ENCODE peak calls at places on chromosomes 12 and 14, in ten cellular contexts. One of them, this sample, is unnamed.

GRCh38 chr12:38159591-38160317 is 156.8 kb upstream of the ALG10B start:
- DNase-seq in stomach: no peak
- DNase-seq in effector memory CD4-positive, alpha-beta T cell: no peak
- DNase-seq in prostate gland: no peak
- DNase-seq in K562: no peak
- DNase-seq in endodermal cell: no peak
- DNase-seq in kidney: peak; percentile 73
- DNase-seq in naive thymus-derived CD4-positive, alpha-beta T cell: no peak
- DNase-seq in osteoblast: no peak
- DNase-seq in breast epithelium: no peak
- DNase-seq in this sample: peak; percentile 7

GRCh38 chr14:65302571-65303184 is 109.9 kb upstream of the FUT8 start:
- DNase-seq in K562: no peak
- DNase-seq in osteoblast: no peak
- DNase-seq in kidney: no peak
- DNase-seq in breast epithelium: no peak
- DNase-seq in effector memory CD4-positive, alpha-beta T cell: no peak
- DNase-seq in prostate gland: no peak
- DNase-seq in naive thymus-derived CD4-positive, alpha-beta T cell: no peak
- DNase-seq in stomach: peak; percentile 60
- DNase-seq in endodermal cell: no peak
- DNase-seq in this sample: no peak

GRCh38 chr14:54881761-54882401 is 20.7 kb downstream of the GCH1 start:
- DNase-seq in kidney: no peak
- DNase-seq in breast epithelium: no peak
- DNase-seq in stomach: no peak
- DNase-seq in effector memory CD4-positive, alpha-beta T cell: no peak
- DNase-seq in prostate gland: no peak
- DNase-seq in endodermal cell: no peak
- DNase-seq in K562: no peak
- DNase-seq in naive thymus-derived CD4-positive, alpha-beta T cell: peak; percentile 26
- DNase-seq in osteoblast: peak; percentile 84
- DNase-seq in this sample: no peak

GRCh38 chr12:53212931-53213330 is 5.9 kb upstream of the ITGB7 start:
- DNase-seq in osteoblast: peak; percentile 86
- DNase-seq in prostate gland: no peak
- DNase-seq in naive thymus-derived CD4-positive, alpha-beta T cell: no peak
- DNase-seq in breast epithelium: no peak
- DNase-seq in endodermal cell: no peak
- DNase-seq in effector memory CD4-positive, alpha-beta T cell: no peak
- DNase-seq in kidney: peak; percentile 64
- DNase-seq in stomach: no peak
- DNase-seq in K562: no peak
- DNase-seq in this sample: no peak

GRCh38 chr12:25495336-25496097 is 57.6 kb downstream of the LMNTD1 start:
- DNase-seq in breast epithelium: no peak
- DNase-seq in K562: no peak
- DNase-seq in stomach: no peak
- DNase-seq in endodermal cell: peak; percentile 58
- DNase-seq in naive thymus-derived CD4-positive, alpha-beta T cell: no peak
- DNase-seq in effector memory CD4-positive, alpha-beta T cell: no peak
- DNase-seq in kidney: no peak
- DNase-seq in osteoblast: peak; percentile 79
- DNase-seq in prostate gland: no peak
- DNase-seq in this sample: no peak

GRCh38 chr12:65335021-65335714 is 56.7 kb downstream of the MSRB3 start:
- DNase-seq in prostate gland: no peak
- DNase-seq in endodermal cell: no peak
- DNase-seq in stomach: no peak
- DNase-seq in osteoblast: peak; percentile 65
- DNase-seq in kidney: no peak
- DNase-seq in K562: no peak
- DNase-seq in naive thymus-derived CD4-positive, alpha-beta T cell: no peak
- DNase-seq in breast epithelium: no peak
- DNase-seq in effector memory CD4-positive, alpha-beta T cell: no peak
- DNase-seq in this sample: no peak

GRCh38 chr12:122501489-122501989 is 807 bp upstream of the ZCCHC8 start:
- DNase-seq in K562: no peak
- DNase-seq in stomach: no peak
- DNase-seq in effector memory CD4-positive, alpha-beta T cell: no peak
- DNase-seq in osteoblast: no peak
- DNase-seq in endodermal cell: peak; percentile 52
- DNase-seq in prostate gland: no peak
- DNase-seq in kidney: no peak
- DNase-seq in breast epithelium: no peak
- DNase-seq in naive thymus-derived CD4-positive, alpha-beta T cell: no peak
- DNase-seq in this sample: no peak

GRCh38 chr14:51242545-51243490 is 2.8 kb downstream of the TMX1 start:
- DNase-seq in K562: no peak
- DNase-seq in osteoblast: no peak
- DNase-seq in endodermal cell: peak; percentile 74
- DNase-seq in prostate gland: no peak
- DNase-seq in effector memory CD4-positive, alpha-beta T cell: no peak
- DNase-seq in breast epithelium: no peak
- DNase-seq in naive thymus-derived CD4-positive, alpha-beta T cell: no peak
- DNase-seq in stomach: no peak
- DNase-seq in kidney: no peak
- DNase-seq in this sample: no peak

GRCh38 chr12:93344876-93345275 is 32.8 kb upstream of the NUDT4 start:
- DNase-seq in naive thymus-derived CD4-positive, alpha-beta T cell: no peak
- DNase-seq in K562: no peak
- DNase-seq in effector memory CD4-positive, alpha-beta T cell: no peak
- DNase-seq in stomach: no peak
- DNase-seq in kidney: no peak
- DNase-seq in osteoblast: no peak
- DNase-seq in endodermal cell: no peak
- DNase-seq in breast epithelium: no peak
- DNase-seq in prostate gland: no peak
- DNase-seq in this sample: no peak

GRCh38 chr14:97162621-97163020 is 365.4 kb downstream of the VRK1 start:
- DNase-seq in kidney: no peak
- DNase-seq in prostate gland: no peak
- DNase-seq in stomach: no peak
- DNase-seq in K562: no peak
- DNase-seq in naive thymus-derived CD4-positive, alpha-beta T cell: no peak
- DNase-seq in endodermal cell: no peak
- DNase-seq in breast epithelium: no peak
- DNase-seq in effector memory CD4-positive, alpha-beta T cell: no peak
- DNase-seq in osteoblast: no peak
- DNase-seq in this sample: no peak

GRCh38 chr14:78637903-78638302 is 467.7 kb downstream of the NRXN3 start:
- DNase-seq in stomach: no peak
- DNase-seq in kidney: no peak
- DNase-seq in K562: no peak
- DNase-seq in naive thymus-derived CD4-positive, alpha-beta T cell: no peak
- DNase-seq in prostate gland: no peak
- DNase-seq in effector memory CD4-positive, alpha-beta T cell: no peak
- DNase-seq in endodermal cell: no peak
- DNase-seq in osteoblast: no peak
- DNase-seq in breast epithelium: no peak
- DNase-seq in this sample: no peak

GRCh38 chr14:91303091-91303923 is 58.8 kb upstream of the GPR68 start:
- DNase-seq in naive thymus-derived CD4-positive, alpha-beta T cell: no peak
- DNase-seq in endodermal cell: peak; percentile 100
- DNase-seq in K562: peak; percentile 96
- DNase-seq in stomach: no peak
- DNase-seq in prostate gland: no peak
- DNase-seq in kidney: no peak
- DNase-seq in osteoblast: peak; percentile 84
- DNase-seq in effector memory CD4-positive, alpha-beta T cell: no peak
- DNase-seq in breast epithelium: no peak
- DNase-seq in this sample: no peak

GRCh38 chr12:1375323-1375722 is 219.1 kb downstream of the FBXL14 start:
- DNase-seq in K562: no peak
- DNase-seq in effector memory CD4-positive, alpha-beta T cell: no peak
- DNase-seq in endodermal cell: no peak
- DNase-seq in naive thymus-derived CD4-positive, alpha-beta T cell: no peak
- DNase-seq in breast epithelium: no peak
- DNase-seq in osteoblast: no peak
- DNase-seq in stomach: no peak
- DNase-seq in kidney: no peak
- DNase-seq in prostate gland: no peak
- DNase-seq in this sample: no peak

GRCh38 chr12:3115078-3115477 is 37.9 kb downstream of the TSPAN9 start:
- DNase-seq in endodermal cell: no peak
- DNase-seq in effector memory CD4-positive, alpha-beta T cell: no peak
- DNase-seq in K562: no peak
- DNase-seq in osteoblast: no peak
- DNase-seq in prostate gland: no peak
- DNase-seq in naive thymus-derived CD4-positive, alpha-beta T cell: no peak
- DNase-seq in kidney: no peak
- DNase-seq in breast epithelium: no peak
- DNase-seq in stomach: no peak
- DNase-seq in this sample: no peak

GRCh38 chr12:51351913-51352532 is 5.5 kb upstream of the CELA1 start:
- DNase-seq in kidney: no peak
- DNase-seq in breast epithelium: no peak
- DNase-seq in naive thymus-derived CD4-positive, alpha-beta T cell: peak; percentile 25
- DNase-seq in osteoblast: peak; percentile 80
- DNase-seq in stomach: no peak
- DNase-seq in K562: peak; percentile 64
- DNase-seq in endodermal cell: peak; percentile 97
- DNase-seq in prostate gland: no peak
- DNase-seq in effector memory CD4-positive, alpha-beta T cell: peak; percentile 5
- DNase-seq in this sample: no peak

GRCh38 chr14:95386536-95386935 is 66.8 kb upstream of the CLMN start:
- DNase-seq in stomach: no peak
- DNase-seq in naive thymus-derived CD4-positive, alpha-beta T cell: no peak
- DNase-seq in effector memory CD4-positive, alpha-beta T cell: no peak
- DNase-seq in endodermal cell: peak; percentile 41
- DNase-seq in kidney: no peak
- DNase-seq in K562: no peak
- DNase-seq in breast epithelium: no peak
- DNase-seq in osteoblast: no peak
- DNase-seq in prostate gland: no peak
- DNase-seq in this sample: no peak

GRCh38 chr12:779745-780734 is 27.7 kb downstream of the WNK1 start:
- DNase-seq in breast epithelium: no peak
- DNase-seq in stomach: no peak
- DNase-seq in effector memory CD4-positive, alpha-beta T cell: no peak
- DNase-seq in endodermal cell: no peak
- DNase-seq in osteoblast: peak; percentile 68
- DNase-seq in prostate gland: no peak
- DNase-seq in K562: no peak
- DNase-seq in kidney: no peak
- DNase-seq in naive thymus-derived CD4-positive, alpha-beta T cell: no peak
- DNase-seq in this sample: no peak

GRCh38 chr14:102280376-102280962 is 24.5 kb downstream of the MOK start:
- DNase-seq in stomach: no peak
- DNase-seq in breast epithelium: no peak
- DNase-seq in effector memory CD4-positive, alpha-beta T cell: no peak
- DNase-seq in kidney: no peak
- DNase-seq in endodermal cell: no peak
- DNase-seq in K562: no peak
- DNase-seq in osteoblast: peak; percentile 94
- DNase-seq in prostate gland: no peak
- DNase-seq in naive thymus-derived CD4-positive, alpha-beta T cell: no peak
- DNase-seq in this sample: no peak

GRCh38 chr14:105475916-105476845 is 1.6 kb downstream of the CRIP2 start:
- DNase-seq in osteoblast: peak; percentile 99
- DNase-seq in stomach: peak; percentile 73
- DNase-seq in endodermal cell: peak; percentile 79
- DNase-seq in breast epithelium: no peak
- DNase-seq in K562: no peak
- DNase-seq in prostate gland: no peak
- DNase-seq in effector memory CD4-positive, alpha-beta T cell: no peak
- DNase-seq in kidney: peak; percentile 92
- DNase-seq in naive thymus-derived CD4-positive, alpha-beta T cell: no peak
- DNase-seq in this sample: peak; percentile 69

GRCh38 chr14:25049559-25050493 is at the start of gene STXBP6:
- DNase-seq in stomach: peak; percentile 77
- DNase-seq in prostate gland: peak; percentile 77
- DNase-seq in breast epithelium: no peak
- DNase-seq in naive thymus-derived CD4-positive, alpha-beta T cell: no peak
- DNase-seq in osteoblast: peak; percentile 93
- DNase-seq in K562: no peak
- DNase-seq in effector memory CD4-positive, alpha-beta T cell: no peak
- DNase-seq in endodermal cell: peak; percentile 87
- DNase-seq in kidney: peak; percentile 81
- DNase-seq in this sample: peak; percentile 83
- H3K27ac ChIP-seq in stomach: peak within 1 kb of the TSS; percentile 82
- H3K27ac ChIP-seq in prostate gland: peak within 1 kb of the TSS; percentile 60
- H3K27ac ChIP-seq in breast epithelium: peak within 1 kb of the TSS; percentile 30
- H3K27ac ChIP-seq in naive thymus-derived CD4-positive, alpha-beta T cell: no peak within 1 kb of the TSS
- H3K27ac ChIP-seq in osteoblast: no peak within 1 kb of the TSS
- H3K27ac ChIP-seq in K562: no peak within 1 kb of the TSS
- H3K27ac ChIP-seq in effector memory CD4-positive, alpha-beta T cell: no peak within 1 kb of the TSS
- H3K27ac ChIP-seq in endodermal cell: no peak within 1 kb of the TSS
- H3K27ac ChIP-seq in kidney: peak within 1 kb of the TSS; percentile 23
- H3K27ac ChIP-seq in this sample: peak within 1 kb of the TSS; percentile 94

DNA sequence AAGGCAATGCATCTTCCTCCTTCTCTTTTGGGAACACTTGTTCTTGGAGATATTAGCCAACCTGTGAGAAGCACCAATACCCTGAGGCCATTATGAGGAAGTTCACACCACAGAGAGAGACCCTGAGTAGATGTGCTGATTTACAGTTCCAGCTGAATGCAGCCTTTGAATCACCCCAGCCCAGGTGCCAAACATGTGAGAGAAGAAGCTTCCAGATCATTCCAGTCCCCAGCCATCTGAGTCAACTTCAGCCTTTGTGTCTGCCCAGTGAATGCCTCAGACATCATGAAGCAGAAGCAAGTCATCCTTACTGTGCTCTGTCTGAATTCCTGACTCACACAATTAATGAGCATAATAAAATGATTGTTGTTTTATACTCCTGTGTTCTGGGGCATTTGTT is 25.1 kb downstream of the C12orf42 start:
- DNase-seq in prostate gland: no peak
- DNase-seq in kidney: no peak
- DNase-seq in breast epithelium: no peak
- DNase-seq in effector memory CD4-positive, alpha-beta T cell: no peak
- DNase-seq in stomach: no peak
- DNase-seq in naive thymus-derived CD4-positive, alpha-beta T cell: no peak
- DNase-seq in K562: no peak
- DNase-seq in endodermal cell: no peak
- DNase-seq in osteoblast: no peak
- DNase-seq in this sample: no peak
- H3K27ac ChIP-seq in prostate gland: no peak overlapping the region
- H3K27ac ChIP-seq in kidney: no peak overlapping the region
- H3K27ac ChIP-seq in breast epithelium: no peak overlapping the region
- H3K27ac ChIP-seq in effector memory CD4-positive, alpha-beta T cell: no peak overlapping the region
- H3K27ac ChIP-seq in stomach: no peak overlapping the region
- H3K27ac ChIP-seq in naive thymus-derived CD4-positive, alpha-beta T cell: no peak overlapping the region
- H3K27ac ChIP-seq in K562: no peak overlapping the region
- H3K27ac ChIP-seq in endodermal cell: no peak overlapping the region
- H3K27ac ChIP-seq in osteoblast: no peak overlapping the region
- H3K27ac ChIP-seq in this sample: no peak overlapping the region

GRCh38 chr12:118053071-118053985 is 7.7 kb downstream of the WSB2 start:
- DNase-seq in effector memory CD4-positive, alpha-beta T cell: peak; percentile 10
- DNase-seq in prostate gland: no peak
- DNase-seq in endodermal cell: no peak
- DNase-seq in breast epithelium: no peak
- DNase-seq in K562: no peak
- DNase-seq in stomach: no peak
- DNase-seq in naive thymus-derived CD4-positive, alpha-beta T cell: no peak
- DNase-seq in osteoblast: no peak
- DNase-seq in kidney: no peak
- DNase-seq in this sample: no peak
- H3K27ac ChIP-seq in effector memory CD4-positive, alpha-beta T cell: peak overlapping the region; percentile 21
- H3K27ac ChIP-seq in prostate gland: peak overlapping the region; percentile 49
- H3K27ac ChIP-seq in endodermal cell: no peak overlapping the region
- H3K27ac ChIP-seq in breast epithelium: peak overlapping the region; percentile 61
- H3K27ac ChIP-seq in K562: no peak overlapping the region
- H3K27ac ChIP-seq in stomach: peak overlapping the region; percentile 87
- H3K27ac ChIP-seq in naive thymus-derived CD4-positive, alpha-beta T cell: no peak overlapping the region
- H3K27ac ChIP-seq in osteoblast: peak overlapping the region; percentile 85
- H3K27ac ChIP-seq in kidney: peak overlapping the region; percentile 79
- H3K27ac ChIP-seq in this sample: peak overlapping the region; percentile 77

GRCh38 chr12:18057051-18057450 is 32.9 kb downstream of the RERGL start:
- DNase-seq in K562: no peak
- DNase-seq in effector memory CD4-positive, alpha-beta T cell: no peak
- DNase-seq in naive thymus-derived CD4-positive, alpha-beta T cell: no peak
- DNase-seq in kidney: no peak
- DNase-seq in stomach: no peak
- DNase-seq in breast epithelium: no peak
- DNase-seq in endodermal cell: no peak
- DNase-seq in prostate gland: no peak
- DNase-seq in osteoblast: no peak
- DNase-seq in this sample: no peak
- H3K27ac ChIP-seq in K562: no peak overlapping the region
- H3K27ac ChIP-seq in effector memory CD4-positive, alpha-beta T cell: no peak overlapping the region
- H3K27ac ChIP-seq in naive thymus-derived CD4-positive, alpha-beta T cell: no peak overlapping the region
- H3K27ac ChIP-seq in kidney: no peak overlapping the region
- H3K27ac ChIP-seq in stomach: no peak overlapping the region
- H3K27ac ChIP-seq in breast epithelium: no peak overlapping the region
- H3K27ac ChIP-seq in endodermal cell: no peak overlapping the region
- H3K27ac ChIP-seq in prostate gland: no peak overlapping the region
- H3K27ac ChIP-seq in osteoblast: no peak overlapping the region
- H3K27ac ChIP-seq in this sample: no peak overlapping the region

This sample was measured in dorsolateral prefrontal cortex.